ENCODE peak calls at places on chromosome 15, in eight cellular contexts. One of them, this sample, is unnamed.

GRCh38 chr15:54812383-54812782 is 384.4 kb downstream of the RSL24D1 start:
- DNase-seq in EL: no peak
- DNase-seq in ACHN: no peak
- DNase-seq in mesenchymal stem cell: no peak
- DNase-seq in GM04504: no peak
- DNase-seq in SK-N-SH: no peak
- DNase-seq in NCI-H82: no peak
- DNase-seq in stimulated activated CD4-positive, alpha-beta T cell treated with anti-CD3 and anti-CD28 coated beads, Interleukin-2, amount 100 ng/mL, for 48 hours: no peak
- DNase-seq in this sample: no peak

GRCh38 chr15:81215983-81216382 is 19.3 kb downstream of the IL16 start:
- DNase-seq in NCI-H82: no peak
- DNase-seq in EL: no peak
- DNase-seq in ACHN: no peak
- DNase-seq in stimulated activated CD4-positive, alpha-beta T cell treated with anti-CD3 and anti-CD28 coated beads, Interleukin-2, amount 100 ng/mL, for 48 hours: no peak
- DNase-seq in GM04504: no peak
- DNase-seq in mesenchymal stem cell: no peak
- DNase-seq in SK-N-SH: no peak
- DNase-seq in this sample: no peak

GRCh38 chr15:35289029-35289617 is 204.0 kb upstream of the NANOGP8 start:
- DNase-seq in EL: peak; percentile 63
- DNase-seq in stimulated activated CD4-positive, alpha-beta T cell treated with anti-CD3 and anti-CD28 coated beads, Interleukin-2, amount 100 ng/mL, for 48 hours: no peak
- DNase-seq in GM04504: peak; percentile 48
- DNase-seq in SK-N-SH: peak; percentile 58
- DNase-seq in NCI-H82: peak; percentile 72
- DNase-seq in ACHN: peak; percentile 51
- DNase-seq in mesenchymal stem cell: peak; percentile 76
- DNase-seq in this sample: no peak

GRCh38 chr15:45307230-45307924 is 55.3 kb downstream of the SLC28A2 start:
- DNase-seq in EL: peak; percentile 60
- DNase-seq in ACHN: peak; percentile 57
- DNase-seq in mesenchymal stem cell: peak; percentile 43
- DNase-seq in stimulated activated CD4-positive, alpha-beta T cell treated with anti-CD3 and anti-CD28 coated beads, Interleukin-2, amount 100 ng/mL, for 48 hours: no peak
- DNase-seq in GM04504: peak; percentile 35
- DNase-seq in SK-N-SH: peak; percentile 42
- DNase-seq in NCI-H82: peak; percentile 12
- DNase-seq in this sample: no peak

GRCh38 chr15:101619615-101619865 is 32.6 kb downstream of the TM2D3 start:
- DNase-seq in ACHN: no peak
- DNase-seq in GM04504: no peak
- DNase-seq in SK-N-SH: no peak
- DNase-seq in mesenchymal stem cell: no peak
- DNase-seq in EL: no peak
- DNase-seq in stimulated activated CD4-positive, alpha-beta T cell treated with anti-CD3 and anti-CD28 coated beads, Interleukin-2, amount 100 ng/mL, for 48 hours: no peak
- DNase-seq in NCI-H82: no peak
- DNase-seq in this sample: no peak

GRCh38 chr15:34855893-34856292 is 60.5 kb upstream of the ACTC1 start:
- DNase-seq in stimulated activated CD4-positive, alpha-beta T cell treated with anti-CD3 and anti-CD28 coated beads, Interleukin-2, amount 100 ng/mL, for 48 hours: no peak
- DNase-seq in GM04504: no peak
- DNase-seq in ACHN: no peak
- DNase-seq in SK-N-SH: no peak
- DNase-seq in NCI-H82: no peak
- DNase-seq in EL: peak; percentile 34
- DNase-seq in mesenchymal stem cell: no peak
- DNase-seq in this sample: no peak

GRCh38 chr15:82648257-82649103 is 1.3 kb upstream of the CPEB1 start:
- DNase-seq in mesenchymal stem cell: no peak
- DNase-seq in NCI-H82: no peak
- DNase-seq in GM04504: no peak
- DNase-seq in EL: no peak
- DNase-seq in stimulated activated CD4-positive, alpha-beta T cell treated with anti-CD3 and anti-CD28 coated beads, Interleukin-2, amount 100 ng/mL, for 48 hours: no peak
- DNase-seq in SK-N-SH: peak; percentile 35
- DNase-seq in ACHN: no peak
- DNase-seq in this sample: no peak

GRCh38 chr15:49832421-49832980 is 211.7 kb downstream of the DTWD1 start:
- DNase-seq in mesenchymal stem cell: peak; percentile 19
- DNase-seq in GM04504: no peak
- DNase-seq in EL: no peak
- DNase-seq in NCI-H82: peak; percentile 61
- DNase-seq in ACHN: peak; percentile 2
- DNase-seq in SK-N-SH: peak; percentile 5
- DNase-seq in stimulated activated CD4-positive, alpha-beta T cell treated with anti-CD3 and anti-CD28 coated beads, Interleukin-2, amount 100 ng/mL, for 48 hours: no peak
- DNase-seq in this sample: no peak

GRCh38 chr15:48119277-48119676 is 1.5 kb upstream of the SLC24A5 start:
- DNase-seq in ACHN: no peak
- DNase-seq in mesenchymal stem cell: peak; percentile 9
- DNase-seq in NCI-H82: no peak
- DNase-seq in GM04504: no peak
- DNase-seq in stimulated activated CD4-positive, alpha-beta T cell treated with anti-CD3 and anti-CD28 coated beads, Interleukin-2, amount 100 ng/mL, for 48 hours: no peak
- DNase-seq in EL: no peak
- DNase-seq in SK-N-SH: no peak
- DNase-seq in this sample: no peak

GRCh38 chr15:77983708-77984445 is 93.6 kb downstream of the TBC1D2B start:
- DNase-seq in GM04504: no peak
- DNase-seq in SK-N-SH: no peak
- DNase-seq in mesenchymal stem cell: no peak
- DNase-seq in stimulated activated CD4-positive, alpha-beta T cell treated with anti-CD3 and anti-CD28 coated beads, Interleukin-2, amount 100 ng/mL, for 48 hours: no peak
- DNase-seq in ACHN: no peak
- DNase-seq in EL: no peak
- DNase-seq in NCI-H82: peak; percentile 29
- DNase-seq in this sample: no peak

GRCh38 chr15:42082141-42082540 is 12.2 kb downstream of the PLA2G4D start:
- DNase-seq in EL: no peak
- DNase-seq in ACHN: no peak
- DNase-seq in mesenchymal stem cell: no peak
- DNase-seq in SK-N-SH: no peak
- DNase-seq in stimulated activated CD4-positive, alpha-beta T cell treated with anti-CD3 and anti-CD28 coated beads, Interleukin-2, amount 100 ng/mL, for 48 hours: no peak
- DNase-seq in NCI-H82: no peak
- DNase-seq in GM04504: no peak
- DNase-seq in this sample: no peak

GRCh38 chr15:48695088-48695834 is 49.8 kb upstream of the FBN1 start:
- DNase-seq in ACHN: peak; percentile 5
- DNase-seq in GM04504: peak; percentile 86
- DNase-seq in stimulated activated CD4-positive, alpha-beta T cell treated with anti-CD3 and anti-CD28 coated beads, Interleukin-2, amount 100 ng/mL, for 48 hours: no peak
- DNase-seq in SK-N-SH: no peak
- DNase-seq in mesenchymal stem cell: peak; percentile 82
- DNase-seq in EL: peak; percentile 95
- DNase-seq in NCI-H82: no peak
- DNase-seq in this sample: no peak

GRCh38 chr15:67413770-67414429 is 107.0 kb upstream of the C15orf61 start:
- DNase-seq in ACHN: peak; percentile 82
- DNase-seq in stimulated activated CD4-positive, alpha-beta T cell treated with anti-CD3 and anti-CD28 coated beads, Interleukin-2, amount 100 ng/mL, for 48 hours: no peak
- DNase-seq in mesenchymal stem cell: peak; percentile 85
- DNase-seq in EL: peak; percentile 92
- DNase-seq in NCI-H82: no peak
- DNase-seq in SK-N-SH: no peak
- DNase-seq in GM04504: peak; percentile 20
- DNase-seq in this sample: no peak

GRCh38 chr15:82571722-82572222 is 31.5 kb upstream of the RPS17 start:
- DNase-seq in EL: peak; percentile 70
- DNase-seq in NCI-H82: peak; percentile 84
- DNase-seq in GM04504: peak; percentile 59
- DNase-seq in ACHN: peak; percentile 57
- DNase-seq in stimulated activated CD4-positive, alpha-beta T cell treated with anti-CD3 and anti-CD28 coated beads, Interleukin-2, amount 100 ng/mL, for 48 hours: no peak
- DNase-seq in mesenchymal stem cell: peak; percentile 74
- DNase-seq in SK-N-SH: peak; percentile 80
- DNase-seq in this sample: peak; percentile 32

GRCh38 chr15:72685925-72686794 is at the start of the genes BBS4 and HIGD2B:
- DNase-seq in mesenchymal stem cell: peak; percentile 93
- DNase-seq in stimulated activated CD4-positive, alpha-beta T cell treated with anti-CD3 and anti-CD28 coated beads, Interleukin-2, amount 100 ng/mL, for 48 hours: peak; percentile 76
- DNase-seq in EL: peak; percentile 90
- DNase-seq in ACHN: peak; percentile 89
- DNase-seq in GM04504: peak; percentile 71
- DNase-seq in SK-N-SH: peak; percentile 81
- DNase-seq in NCI-H82: no peak
- DNase-seq in this sample: peak; percentile 80

GRCh38 chr15:48974865-48975264 is 11.1 kb upstream of the SHC4 start:
- DNase-seq in stimulated activated CD4-positive, alpha-beta T cell treated with anti-CD3 and anti-CD28 coated beads, Interleukin-2, amount 100 ng/mL, for 48 hours: no peak
- DNase-seq in GM04504: no peak
- DNase-seq in NCI-H82: peak; percentile 52
- DNase-seq in mesenchymal stem cell: peak; percentile 25
- DNase-seq in EL: peak; percentile 11
- DNase-seq in SK-N-SH: peak; percentile 54
- DNase-seq in ACHN: no peak
- DNase-seq in this sample: no peak

GRCh38 chr15:83320831-83321230 is 36.4 kb upstream of the BNC1 start:
- DNase-seq in stimulated activated CD4-positive, alpha-beta T cell treated with anti-CD3 and anti-CD28 coated beads, Interleukin-2, amount 100 ng/mL, for 48 hours: no peak
- DNase-seq in EL: peak; percentile 77
- DNase-seq in NCI-H82: no peak
- DNase-seq in ACHN: peak; percentile 41
- DNase-seq in SK-N-SH: no peak
- DNase-seq in GM04504: no peak
- DNase-seq in mesenchymal stem cell: peak; percentile 47
- DNase-seq in this sample: no peak

GRCh38 chr15:50884583-50884982 is 23.9 kb upstream of the AP4E1 start:
- DNase-seq in SK-N-SH: no peak
- DNase-seq in NCI-H82: no peak
- DNase-seq in EL: peak; percentile 87
- DNase-seq in GM04504: no peak
- DNase-seq in ACHN: peak; percentile 73
- DNase-seq in stimulated activated CD4-positive, alpha-beta T cell treated with anti-CD3 and anti-CD28 coated beads, Interleukin-2, amount 100 ng/mL, for 48 hours: no peak
- DNase-seq in mesenchymal stem cell: peak; percentile 35
- DNase-seq in this sample: no peak

GRCh38 chr15:75130597-75131268 is 70.9 kb upstream of the C15orf39 start:
- DNase-seq in stimulated activated CD4-positive, alpha-beta T cell treated with anti-CD3 and anti-CD28 coated beads, Interleukin-2, amount 100 ng/mL, for 48 hours: no peak
- DNase-seq in mesenchymal stem cell: no peak
- DNase-seq in NCI-H82: no peak
- DNase-seq in GM04504: no peak
- DNase-seq in EL: no peak
- DNase-seq in ACHN: no peak
- DNase-seq in SK-N-SH: no peak
- DNase-seq in this sample: no peak

GRCh38 chr15:64096486-64097431 is 977 bp downstream of the SNX1 start:
- DNase-seq in stimulated activated CD4-positive, alpha-beta T cell treated with anti-CD3 and anti-CD28 coated beads, Interleukin-2, amount 100 ng/mL, for 48 hours: no peak
- DNase-seq in ACHN: peak; percentile 55
- DNase-seq in GM04504: no peak
- DNase-seq in EL: peak; percentile 38
- DNase-seq in mesenchymal stem cell: peak; percentile 51
- DNase-seq in SK-N-SH: peak; percentile 38
- DNase-seq in NCI-H82: peak; percentile 25
- DNase-seq in this sample: no peak

GRCh38 chr15:96348112-96349027 is 17.9 kb downstream of the NR2F2 start:
- DNase-seq in EL: no peak
- DNase-seq in GM04504: no peak
- DNase-seq in ACHN: no peak
- DNase-seq in NCI-H82: peak; percentile 74
- DNase-seq in SK-N-SH: no peak
- DNase-seq in mesenchymal stem cell: peak; percentile 58
- DNase-seq in stimulated activated CD4-positive, alpha-beta T cell treated with anti-CD3 and anti-CD28 coated beads, Interleukin-2, amount 100 ng/mL, for 48 hours: no peak
- DNase-seq in this sample: no peak

GRCh38 chr15:62719316-62719715 is 323.2 kb upstream of the TPM1 start:
- DNase-seq in SK-N-SH: no peak
- DNase-seq in mesenchymal stem cell: no peak
- DNase-seq in NCI-H82: no peak
- DNase-seq in stimulated activated CD4-positive, alpha-beta T cell treated with anti-CD3 and anti-CD28 coated beads, Interleukin-2, amount 100 ng/mL, for 48 hours: no peak
- DNase-seq in ACHN: no peak
- DNase-seq in EL: peak; percentile 76
- DNase-seq in GM04504: peak; percentile 24
- DNase-seq in this sample: no peak